ENCODE peak calls at places on chromosomes 16 and 17, in four cellular contexts. O is sigmoid colon, V is heart right ventricle, Z is foreskin fibroblast. T is an unnamed sample.

GRCh38 chr16:50428116-50428515 is 59.3 kb upstream of the BRD7 start:
- DNase-seq in V (no peak), O (no peak), Z (no peak), T (no peak)

GRCh38 chr17:72846399-72846798 is 246.1 kb downstream of the SLC39A11 start:
- DNase-seq in O (no peak), Z (no peak), V (no peak), T (no peak)

GRCh38 chr17:75535119-75535537 is 9.6 kb downstream of the LLGL2 start:
- DNase-seq in O (no peak), Z (no peak), V (no peak), T (no peak)

GRCh38 chr17:8868529-8868951 is 1.1 kb upstream of the PIK3R6 start:
- DNase-seq in O (no peak), Z (no peak), V (no peak), T (no peak)

GRCh38 chr17:70187383-70187782 is 18.1 kb downstream of the KCNJ2 start:
- DNase-seq in O (no peak), V (no peak), Z (no peak), T (no peak)

GRCh38 chr16:72357860-72358259 is 185.9 kb upstream of the PMFBP1 start:
- DNase-seq in V (no peak), Z (no peak), O (no peak), T (no peak)

GRCh38 chr16:85916141-85916890 is 17.4 kb downstream of the IRF8 start:
- DNase-seq in Z (no peak), O (no peak), V (peak), T (no peak)

GRCh38 chr16:19419691-19420060 is 2.0 kb downstream of the TMC5 start:
- DNase-seq in V (no peak), Z (no peak), O (no peak), T (no peak)

GRCh38 chr16:63188076-63188771 is 1152.0 kb upstream of the CDH8 start:
- DNase-seq in Z (no peak), V (no peak), O (no peak), T (no peak)

GRCh38 chr16:88938933-88939813 is 37.8 kb downstream of the CBFA2T3 start:
- DNase-seq in Z (no peak), O (no peak), V (peak), T (no peak)

GRCh38 chr17:47975815-47976190 is 4.9 kb downstream of the CDK5RAP3 start:
- DNase-seq in O (no peak), V (no peak), Z (no peak), T (no peak)

GRCh38 chr17:9768381-9768934 is 22.9 kb downstream of the DHRS7C start:
- DNase-seq in Z (peak), O (no peak), V (no peak), T (no peak)

DNA sequence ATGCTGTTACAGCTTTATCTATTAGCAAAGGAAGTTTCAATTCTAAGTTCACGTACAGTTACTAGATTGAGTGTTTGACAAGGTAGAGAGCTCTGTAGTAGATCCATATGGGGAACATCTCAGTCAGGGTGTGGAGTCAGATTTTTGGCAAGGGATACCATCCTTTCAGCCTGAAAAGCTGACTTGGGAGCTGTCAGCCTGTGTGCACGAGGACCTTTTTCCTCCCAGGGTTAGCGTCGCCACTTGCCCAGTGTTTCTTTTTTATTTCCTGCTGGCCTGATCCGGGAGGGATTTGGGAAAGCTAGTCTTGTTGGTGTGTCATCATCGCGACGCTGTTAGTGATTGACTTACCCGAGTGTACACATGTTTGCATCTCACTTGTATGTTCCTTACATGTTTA is 29.5 kb downstream of the WWOX start:
- DNase-seq in O (no peak), V (no peak), Z (no peak), T (no peak)
- TF ChIP-seq CTCF in O (no peak), V (no peak), Z (no peak), T (no peak)

DNA sequence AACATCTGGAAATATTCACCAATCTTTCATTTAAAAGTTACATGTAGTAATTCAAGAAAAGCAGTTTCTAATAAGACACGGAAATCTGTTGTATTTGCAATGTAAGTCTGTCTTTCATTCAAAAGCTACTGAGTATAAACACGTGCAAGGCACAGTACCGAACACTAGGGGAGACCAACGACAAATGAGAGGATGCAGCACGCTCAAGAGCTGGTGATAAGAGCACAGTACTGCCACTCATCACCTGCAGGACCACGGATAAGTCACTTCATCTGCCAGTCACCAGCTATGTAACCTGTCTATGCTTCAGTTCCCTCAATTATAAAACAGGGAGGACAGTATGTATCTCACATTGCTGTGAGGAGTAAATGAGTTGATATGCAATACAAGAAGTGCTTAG is 67.1 kb downstream of the CLEC18A start:
- DNase-seq in Z (peak), V (no peak), O (no peak), T (no peak)
- TF ChIP-seq CTCF in Z (peak), V (peak), O (no peak), T (no peak)

DNA sequence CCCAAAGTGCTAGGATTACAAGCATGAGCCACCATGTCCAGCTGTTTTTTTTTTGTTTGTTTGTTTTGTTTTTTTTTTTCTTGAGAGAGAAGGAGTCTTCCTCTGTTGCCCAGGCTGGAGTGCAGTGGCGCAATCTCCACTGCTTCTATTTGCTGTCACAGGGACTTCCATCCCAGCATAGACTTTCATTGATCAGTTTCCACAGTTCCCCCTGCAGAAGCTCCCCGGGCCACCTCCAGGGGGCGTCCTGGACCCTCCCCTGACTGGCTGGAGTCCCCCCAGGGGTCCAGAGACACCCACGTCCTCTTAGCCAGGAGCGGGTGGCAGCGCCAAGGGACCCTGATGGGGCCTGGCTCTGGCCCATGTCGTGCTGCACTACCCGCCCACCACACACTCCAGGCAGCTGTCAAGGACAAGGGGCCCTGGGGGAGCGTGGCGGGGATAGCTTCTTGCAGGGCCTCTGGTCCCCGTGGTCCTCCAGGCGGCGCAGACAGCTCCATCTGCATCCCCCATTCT is 3.1 kb upstream of the NPW start:
- DNase-seq in Z (no peak), V (peak), O (no peak), T (no peak)
- TF ChIP-seq CTCF in Z (peak), V (peak), O (no peak), T (no peak)

DNA sequence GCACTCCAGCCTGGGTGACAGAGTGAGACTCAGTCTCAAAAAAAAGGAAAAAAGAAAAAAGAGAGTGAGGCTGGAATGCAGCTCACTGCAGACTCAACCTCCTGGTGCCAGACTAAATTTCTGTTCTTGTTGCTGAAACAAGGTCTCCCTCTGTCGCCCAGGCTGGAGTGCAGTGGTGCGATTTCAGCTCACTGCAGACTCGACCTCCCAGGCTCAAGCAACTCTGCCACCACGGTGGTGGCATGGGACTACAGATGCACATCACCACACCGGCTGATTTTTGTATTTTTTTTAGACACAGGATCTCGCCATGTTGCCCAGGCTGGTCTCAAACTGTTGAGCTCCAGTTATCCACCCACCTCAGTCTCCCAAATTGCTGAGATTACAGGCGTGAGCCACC is 34.6 kb downstream of the TRIM25 start:
- DNase-seq in O (no peak), Z (no peak), V (no peak), T (no peak)
- TF ChIP-seq CTCF in O (no peak), Z (no peak), V (no peak), T (no peak)

GRCh38 chr16:4787627-4788482 is at the start of gene SEPTIN12:
- DNase-seq in V (no peak), O (no peak), Z (no peak), T (no peak)
- TF ChIP-seq CTCF in V (no peak), O (no peak), Z (no peak), T (no peak)

GRCh38 chr16:6644916-6645315 is 687.7 kb upstream of the RBFOX1 start:
- DNase-seq in V (no peak), Z (no peak), O (no peak), T (no peak)

GRCh38 chr16:6645758-6646423 is 686.8 kb upstream of the RBFOX1 start:
- DNase-seq in V (no peak), O (no peak), Z (no peak), T (no peak)

GRCh38 chr16:6646891-6647290 is 685.8 kb upstream of the RBFOX1 start:
- DNase-seq in V (no peak), Z (no peak), O (no peak), T (no peak)

GRCh38 chr16:6642271-6642670 is 690.4 kb upstream of the RBFOX1 start:
- DNase-seq in V (no peak), Z (no peak), O (no peak), T (no peak)

DNA sequence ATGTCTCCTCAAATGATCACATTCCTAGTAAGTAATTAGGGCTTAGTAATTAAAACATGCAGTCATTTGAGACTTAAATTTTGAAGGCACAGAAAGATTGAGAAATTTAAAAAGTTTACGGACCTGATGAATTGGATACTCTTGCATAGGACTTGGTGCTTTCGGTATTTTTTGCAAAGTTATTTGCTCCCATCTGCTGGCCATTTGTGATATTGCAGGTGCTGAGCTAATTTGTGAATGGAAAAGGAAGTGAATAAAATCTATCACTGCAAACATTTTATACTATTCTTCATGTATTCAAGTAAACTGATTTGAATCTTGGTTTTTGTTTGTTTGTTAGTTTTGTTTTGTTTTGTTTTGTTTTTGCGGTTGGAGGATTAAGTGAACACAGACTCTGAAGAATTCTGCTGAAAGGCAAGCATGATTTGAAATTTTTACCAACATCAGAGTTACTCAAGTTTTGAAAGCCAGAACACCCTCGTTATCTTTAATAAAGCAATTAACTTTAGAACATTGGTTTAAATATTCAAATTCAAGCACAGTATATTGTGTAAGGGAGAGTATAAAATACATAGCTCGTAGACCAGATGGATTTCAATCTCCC is 689.5 kb upstream of the RBFOX1 start:
- DNase-seq in O (no peak), Z (peak), V (no peak), T (no peak)
- TF ChIP-seq CTCF in O (no peak), Z (peak), V (peak), T (peak)

DNA sequence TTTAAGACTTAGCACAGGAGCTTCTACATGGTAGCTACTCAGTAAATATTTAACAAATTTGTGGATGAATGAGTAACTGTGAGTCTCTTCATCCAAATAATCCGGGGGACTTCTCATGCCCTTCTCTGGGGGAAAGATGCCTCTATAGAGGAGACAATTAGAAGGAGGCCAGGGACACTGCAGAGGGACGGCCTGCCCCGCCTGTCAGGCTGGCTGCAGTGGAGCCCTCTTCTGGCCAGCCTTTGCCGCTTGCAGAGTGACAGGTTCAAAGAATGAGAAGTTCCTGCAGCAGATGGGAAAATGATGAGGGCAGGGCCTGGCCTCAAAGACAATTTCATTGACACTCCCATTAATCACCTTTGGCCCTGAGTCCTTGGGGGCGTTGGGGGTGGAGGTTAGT is 339.1 kb downstream of the MAF start:
- DNase-seq in O (no peak), V (peak), Z (no peak), T (no peak)
- TF ChIP-seq CTCF in O (no peak), V (peak), Z (no peak), T (no peak)